ENCODE peak calls at places on chromosomes 16 and 17, in four cellular contexts. R is activated naive CD8-positive, alpha-beta T cell treated with anti-CD3 and anti-CD28 coated beads, Interleukin-2, amount 50 U/mL, for 24 hours; T is dermis microvascular lymphatic vessel endothelial cell; C is EH. L is an unnamed sample.

GRCh38 chr16:70754874-70755600 is 45.9 kb downstream of the VAC14 start:
- DNase-seq in R (no peak), T (no peak), C (no peak), L (no peak)

GRCh38 chr17:75457047-75457654 is 716 bp downstream of the TMEM94 start:
- DNase-seq in R (peak), T (no peak), C (peak), L (peak)

GRCh38 chr16:77835111-77835510 is 46.7 kb downstream of the VAT1L start:
- DNase-seq in R (no peak), T (no peak), C (peak), L (no peak)

GRCh38 chr17:81396722-81397313 is 1.6 kb downstream of the BAHCC1 start:
- DNase-seq in R (peak), T (no peak), C (peak), L (peak)

GRCh38 chr17:38751803-38752118 is 780 bp upstream of the PSMB3 start:
- DNase-seq in R (peak), T (peak), C (peak), L (peak)

GRCh38 chr17:63446981-63447687 is 1.0 kb upstream of the CYB561 start:
- DNase-seq in R (peak), T (no peak), C (no peak), L (peak)

GRCh38 chr16:58882292-58882691 is 148.2 kb upstream of the GOT2 start:
- DNase-seq in R (no peak), T (no peak), C (no peak), L (peak)

GRCh38 chr16:51163366-51163765 is 12.3 kb upstream of the SALL1 start:
- DNase-seq in R (no peak), T (no peak), C (peak), L (no peak)

GRCh38 chr16:72255785-72256184 is 83.8 kb upstream of the PMFBP1 start:
- DNase-seq in R (no peak), T (no peak), C (peak), L (no peak)

GRCh38 chr16:9089660-9090059 is 1.8 kb upstream of the HAPSTR1 start:
- DNase-seq in R (no peak), T (no peak), C (no peak), L (no peak)

GRCh38 chr16:67025151-67025550 is 3.8 kb upstream of the CBFB start:
- DNase-seq in R (no peak), T (no peak), C (no peak), L (no peak)

GRCh38 chr16:23781176-23781575 is 26.4 kb downstream of the CHP2 start:
- DNase-seq in R (no peak), T (no peak), C (no peak), L (no peak)